ENCODE peak calls at places on chromosomes 6 and 20, in eight cellular contexts. D is AG04450, S is activated T-cell treated with anti-CD3 and anti-CD28 coated beads for 48 hours, F is RWPE1, R is KBM-7, A is progenitor cell of endocrine pancreas, Q is neural progenitor cell, Z is hepatocyte. X is an unnamed sample.

GRCh38 chr6:53731906-53732636 is 62.7 kb upstream of the LRRC1 start:
- DNase-seq in Z (no peak), Q (no peak), F (no peak), R (peak), S (no peak), D (no peak), A (no peak), X (no peak)

GRCh38 chr6:143708889-143709288 is 31.1 kb downstream of the PHACTR2 start:
- DNase-seq in Z (no peak), Q (no peak), D (no peak), R (no peak), F (no peak), S (no peak), A (no peak), X (no peak)

GRCh38 chr6:80641591-80641990 is 535.1 kb downstream of the BCKDHB start:
- DNase-seq in R (no peak), Z (no peak), F (no peak), S (no peak), A (no peak), Q (no peak), D (no peak), X (no peak)

GRCh38 chr6:5174756-5175155 is 86.0 kb downstream of the LYRM4 start:
- DNase-seq in F (no peak), A (no peak), D (no peak), S (no peak), R (peak), Q (no peak), Z (no peak), X (no peak)

GRCh38 chr6:160058603-160059215 is 62.9 kb upstream of the SLC22A1 start:
- DNase-seq in S (no peak), Z (no peak), D (no peak), Q (no peak), F (no peak), A (no peak), R (no peak), X (no peak)

GRCh38 chr6:152110878-152111820 is 303.7 kb downstream of the ESR1 start:
- DNase-seq in S (no peak), Z (no peak), Q (no peak), R (no peak), A (no peak), F (no peak), D (no peak), X (no peak)

GRCh38 chr20:59776059-59776603 is 157.3 kb downstream of the SYCP2 start:
- DNase-seq in Q (no peak), A (no peak), F (no peak), S (no peak), D (no peak), R (no peak), Z (no peak), X (no peak)

GRCh38 chr6:55014321-55015088 is 159.8 kb upstream of the HCRTR2 start:
- DNase-seq in F (no peak), A (no peak), Q (no peak), D (no peak), Z (no peak), R (no peak), S (no peak), X (no peak)

GRCh38 chr20:50302463-50303041 is 111.9 kb downstream of the CEBPB start:
- DNase-seq in D (no peak), S (no peak), R (no peak), F (no peak), Z (no peak), Q (no peak), A (no peak), X (no peak)

GRCh38 chr20:46979603-46980241 is 85.1 kb downstream of the EYA2 start:
- DNase-seq in R (no peak), Z (no peak), S (no peak), F (no peak), Q (no peak), D (no peak), A (no peak), X (no peak)

GRCh38 chr6:43951063-43951755 is 176.0 kb downstream of the MRPL14 start:
- DNase-seq in R (peak), F (no peak), S (no peak), D (no peak), A (peak), Z (peak), Q (peak), X (peak)

GRCh38 chr20:10578607-10579006 is 95.2 kb downstream of the JAG1 start:
- DNase-seq in A (no peak), Z (no peak), D (no peak), Q (no peak), F (peak), R (no peak), S (no peak), X (no peak)

GRCh38 chr6:78810146-78810545 is 57.2 kb upstream of the IRAK1BP1 start:
- DNase-seq in R (peak), S (no peak), Z (peak), F (peak), Q (peak), A (no peak), D (peak), X (peak)

GRCh38 chr6:11054722-11055121 is 10.6 kb upstream of the ELOVL2 start:
- DNase-seq in S (no peak), F (no peak), A (no peak), D (no peak), Z (no peak), R (no peak), Q (no peak), X (no peak)

X was measured in H54.